ENCODE peak calls at places on chromosomes 13 and 19, in six cellular contexts. V, F, T, B, N and I are unnamed samples.
A peak's percentile ranks its signal among the peaks of the same experiment; 100 is the strongest.

GRCh38 chr13:52359534-52359933 is 46.4 kb downstream of the THSD1 start:
- DNase-seq in V (no peak), F (no peak), T (no peak), B (no peak), N (no peak), I (no peak)

GRCh38 chr19:1746401-1747284 is 6.7 kb upstream of the ONECUT3 start:
- DNase-seq in V (no peak), F (no peak), T (no peak), B (no peak), N (no peak), I (no peak)

GRCh38 chr13:80226645-80227044 is 114.3 kb downstream of the SPRY2 start:
- DNase-seq in V (no peak), F (no peak), T (no peak), B (no peak), N (no peak), I (no peak)

GRCh38 chr13:79385694-79386093 is 20.4 kb downstream of the RBM26 start:
- DNase-seq in V (peak; percentile 70), F (no peak), T (no peak), B (no peak), N (no peak), I (no peak)

GRCh38 chr13:89066868-89067466 is 1395.8 kb downstream of the SLITRK5 start:
- DNase-seq in V (peak; percentile 24), F (peak; percentile 14), T (peak; percentile 24), B (no peak), N (peak; percentile 18), I (no peak)

GRCh38 chr19:35153701-35154534 is 617 bp upstream of the FXYD5 start:
- DNase-seq in V (peak; percentile 79), F (peak; percentile 57), T (peak; percentile 43), B (no peak), N (peak; percentile 79), I (no peak)

GRCh38 chr19:48364564-48365363 is 597 bp downstream of the SYNGR4 start:
- DNase-seq in V (no peak), F (no peak), T (no peak), B (no peak), N (no peak), I (no peak)

GRCh38 chr13:33080962-33081655 is 64.9 kb downstream of the KL start:
- DNase-seq in V (no peak), F (no peak), T (no peak), B (no peak), N (no peak), I (no peak)

GRCh38 chr13:87122551-87122950 is 548.6 kb upstream of the SLITRK5 start:
- DNase-seq in V (no peak), F (no peak), T (no peak), B (no peak), N (no peak), I (no peak)

GRCh38 chr13:41458939-41459753 is 1.8 kb downstream of the RGCC start:
- DNase-seq in V (peak; percentile 81), F (peak; percentile 3), T (peak; percentile 25), B (no peak), N (peak; percentile 56), I (no peak)

GRCh38 chr19:2250765-2251576 is 1.8 kb downstream of the AMH start:
- DNase-seq in V (no peak), F (no peak), T (no peak), B (no peak), N (no peak), I (no peak)

GRCh38 chr19:4495471-4495870 is 22.8 kb downstream of the PLIN4 start:
- DNase-seq in V (no peak), F (no peak), T (no peak), B (no peak), N (peak; percentile 44), I (no peak)

GRCh38 chr13:30027569-30028455 is 177.4 kb upstream of the UBL3 start:
- DNase-seq in V (no peak), F (no peak), T (no peak), B (no peak), N (no peak), I (no peak)

GRCh38 chr13:79516590-79516989 is 35.6 kb downstream of the NDFIP2 start:
- DNase-seq in V (no peak), F (no peak), T (no peak), B (no peak), N (no peak), I (no peak)

GRCh38 chr19:4555657-4556561 is 3.6 kb downstream of the SEMA6B start:
- DNase-seq in V (no peak), F (no peak), T (no peak), B (no peak), N (peak; percentile 80), I (no peak)

GRCh38 chr13:21872795-21873194 is 201.9 kb downstream of the FGF9 start:
- DNase-seq in V (no peak), F (no peak), T (no peak), B (no peak), N (no peak), I (no peak)

GRCh38 chr13:21871919-21872318 is 201.0 kb downstream of the FGF9 start:
- DNase-seq in V (no peak), F (no peak), T (no peak), B (no peak), N (no peak), I (no peak)

GRCh38 chr13:21871302-21871862 is 200.5 kb downstream of the FGF9 start:
- DNase-seq in V (no peak), F (no peak), T (no peak), B (no peak), N (no peak), I (no peak)

GRCh38 chr13:21868823-21869222 is 197.9 kb downstream of the FGF9 start:
- DNase-seq in V (no peak), F (no peak), T (no peak), B (no peak), N (no peak), I (no peak)
- TF ChIP-seq CTCF in V (no peak), F (no peak), T (no peak), B (no peak), N (no peak), I (no peak)

DNA sequence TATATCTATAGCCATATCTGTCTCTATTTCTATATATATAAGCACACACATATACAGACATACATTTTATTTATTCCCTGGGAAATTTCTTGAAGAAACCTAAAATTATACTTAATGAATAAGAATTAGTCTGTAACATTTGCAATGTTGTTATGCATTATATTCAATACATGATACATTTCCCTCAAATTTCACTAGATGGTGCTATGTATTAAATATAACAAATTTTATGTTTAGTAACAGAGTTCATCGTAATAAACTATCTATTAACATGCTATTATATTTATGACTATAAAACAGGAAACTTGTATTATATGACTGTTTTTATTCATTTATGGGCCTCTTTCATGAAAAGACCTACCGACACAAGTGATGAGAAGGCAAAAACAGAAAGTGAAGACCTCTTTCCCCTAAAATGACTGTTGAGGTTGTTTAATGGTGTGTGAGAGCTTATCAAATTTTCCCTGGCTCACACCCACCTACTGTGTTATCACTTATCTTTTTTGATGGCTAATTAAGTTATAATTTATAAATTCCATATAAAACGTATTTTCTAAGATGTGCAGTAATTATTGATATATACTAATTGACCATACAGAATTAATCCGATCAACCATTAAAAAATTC is 881.9 kb downstream of the SLITRK6 start:
- DNase-seq in V (no peak), F (no peak), T (no peak), B (no peak), N (no peak), I (no peak)
- TF ChIP-seq CTCF in V (peak; percentile 45), F (peak; percentile 80), T (peak; percentile 39), B (no peak), N (no peak), I (no peak)

GRCh38 chr13:23377603-23378002 is 55.9 kb downstream of the SACS start:
- DNase-seq in V (no peak), F (no peak), T (no peak), B (no peak), N (no peak), I (no peak)

GRCh38 chr13:23372264-23372905 is 61.1 kb downstream of the SACS start:
- DNase-seq in V (no peak), F (no peak), T (no peak), B (no peak), N (no peak), I (no peak)

GRCh38 chr13:23378009-23378632 is 55.4 kb downstream of the SACS start:
- DNase-seq in V (peak; percentile 82), F (no peak), T (no peak), B (peak; percentile 66), N (no peak), I (no peak)

GRCh38 chr13:23380534-23380933 is 53.0 kb downstream of the SACS start:
- DNase-seq in V (no peak), F (no peak), T (no peak), B (no peak), N (no peak), I (no peak)

DNA sequence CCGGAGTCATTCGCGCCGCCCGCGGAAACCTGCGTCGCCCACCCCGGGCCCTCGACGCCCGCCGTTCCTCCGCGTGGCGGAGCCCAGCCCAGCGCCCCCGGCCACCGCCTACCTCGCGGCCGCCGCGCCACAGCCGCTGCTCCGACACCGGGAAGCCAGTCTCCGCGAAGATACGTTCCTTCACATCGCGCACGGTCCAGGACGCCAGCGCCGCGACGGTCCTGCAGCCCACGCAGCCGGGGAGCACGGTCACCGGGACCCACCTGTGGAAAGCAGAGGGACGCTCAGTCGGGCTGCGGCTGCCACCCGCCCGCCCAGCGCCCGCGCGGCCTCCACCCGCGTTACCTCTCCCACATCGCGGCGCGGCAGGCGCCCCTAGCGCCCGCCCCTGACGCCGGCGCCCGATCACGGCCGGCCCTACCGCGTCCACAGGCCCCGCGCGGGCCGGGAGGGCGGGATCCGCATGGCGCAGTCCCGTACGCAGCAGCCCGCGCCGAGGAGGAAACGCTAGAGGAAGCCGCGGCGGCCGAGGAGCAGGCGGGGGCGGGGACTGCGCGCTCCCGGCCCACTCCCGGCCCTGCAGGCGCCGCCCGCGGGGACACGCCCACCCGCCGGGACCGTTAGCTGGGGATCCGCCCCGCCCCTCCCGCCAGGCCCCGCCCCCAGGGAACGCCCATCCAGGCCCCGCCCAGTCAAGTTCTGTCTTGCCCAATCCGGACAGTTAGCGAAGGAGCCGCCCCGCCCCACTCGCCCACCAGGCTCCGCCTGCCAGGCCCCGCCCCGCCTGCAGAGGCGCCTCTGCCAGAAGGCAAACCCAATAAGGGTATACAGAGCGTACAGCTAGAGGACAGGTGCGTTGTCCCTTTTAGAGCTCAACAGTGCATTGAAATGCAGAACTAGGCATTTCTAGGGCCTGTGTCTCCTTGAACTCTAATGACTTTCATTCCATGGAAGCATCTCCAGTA is 58.2 kb downstream of the SACS start:
- DNase-seq in V (peak; percentile 97), F (peak; percentile 92), T (peak; percentile 96), B (peak; percentile 73), N (peak; percentile 97), I (peak; percentile 93)
- TF ChIP-seq CTCF in V (no peak), F (peak; percentile 44), T (peak; percentile 3), B (peak; percentile 19), N (no peak), I (no peak)

DNA sequence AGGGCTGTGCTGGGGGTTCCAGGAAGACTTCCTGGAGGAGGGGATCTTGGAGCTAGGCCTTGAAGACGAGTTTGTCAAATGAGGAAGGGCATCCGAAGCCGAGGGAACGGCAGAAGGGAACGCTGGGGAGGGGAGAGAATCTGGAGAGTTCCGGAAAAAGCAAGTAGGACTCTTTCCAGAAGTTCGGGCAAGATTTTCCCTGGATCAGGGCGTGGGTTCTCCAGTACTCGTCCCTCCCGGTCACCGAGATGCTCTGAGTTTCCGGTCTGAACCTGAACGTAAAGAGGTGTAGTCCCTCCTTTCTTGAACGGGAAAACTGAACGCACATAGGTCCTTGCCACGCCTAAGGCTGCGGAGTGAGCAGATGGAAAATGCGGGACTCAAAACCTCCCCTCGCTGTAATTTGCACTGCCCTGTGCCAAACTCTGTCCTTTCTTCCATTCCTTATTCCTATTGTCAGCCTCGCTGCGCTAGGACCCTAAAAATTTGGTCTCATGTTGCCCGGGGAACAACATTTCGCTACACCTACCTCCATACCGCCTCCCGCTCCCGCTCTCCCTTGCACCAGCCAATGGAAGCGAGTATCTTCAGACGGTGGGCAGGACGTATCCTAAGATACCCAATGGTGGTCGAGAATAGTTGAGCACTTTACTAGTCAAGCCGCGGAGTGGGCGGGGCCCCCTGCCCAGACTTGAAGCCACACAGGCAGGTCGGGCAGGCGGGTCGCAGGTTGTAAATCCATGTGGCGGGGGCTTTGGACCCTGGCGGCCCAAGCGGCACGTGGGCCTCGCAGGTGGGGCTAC is at the start of gene GTPBP3:
- DNase-seq in V (peak; percentile 100), F (peak; percentile 91), T (peak; percentile 97), B (peak; percentile 96), N (peak; percentile 98), I (peak; percentile 92)
- TF ChIP-seq CTCF in V (no peak), F (no peak), T (no peak), B (no peak), N (no peak), I (no peak)